ENCODE peak calls at places on chromosomes 6 and 20, in four cellular contexts. D is cardiac muscle cell, R is AG04449, E is endodermal cell. Z is an unnamed sample.

GRCh38 chr6:7152467-7152866 is 44.7 kb downstream of the RREB1 start:
- DNase-seq in D (no peak), E (peak; percentile 48), R (no peak), Z (no peak)

GRCh38 chr20:23613676-23614075 is 8.0 kb upstream of the CST9 start:
- DNase-seq in D (peak; percentile 53), E (no peak), R (no peak), Z (no peak)

GRCh38 chr6:87099472-87099871 is 4.6 kb upstream of the CGA start:
- DNase-seq in E (no peak), R (no peak), D (no peak), Z (no peak)

GRCh38 chr20:62617711-62618483 is 24.4 kb upstream of the SLCO4A1 start:
- DNase-seq in E (no peak), R (no peak), D (no peak), Z (no peak)

GRCh38 chr20:61440548-61441055 is 188.5 kb downstream of the CDH4 start:
- DNase-seq in R (no peak), E (peak; percentile 67), D (no peak), Z (no peak)

GRCh38 chr20:57787151-57787968 is 77.5 kb upstream of the PMEPA1 start:
- DNase-seq in D (no peak), E (peak; percentile 31), R (no peak), Z (no peak)

GRCh38 chr6:50007821-50008220 is 14.0 kb downstream of the DEFB110 start:
- DNase-seq in D (no peak), E (no peak), R (no peak), Z (peak; percentile 2)

GRCh38 chr6:45653117-45653883 is 275.6 kb upstream of the SUPT3H start:
- DNase-seq in R (no peak), D (no peak), E (no peak), Z (no peak)

GRCh38 chr6:144630857-144631256 is 345.7 kb downstream of the UTRN start:
- DNase-seq in R (no peak), D (no peak), E (no peak), Z (no peak)

GRCh38 chr20:47543006-47543431 is 41.3 kb downstream of the NCOA3 start:
- DNase-seq in R (no peak), E (no peak), D (peak; percentile 11), Z (no peak)

GRCh38 chr6:98657764-98658163 is 176.6 kb upstream of the POU3F2 start:
- DNase-seq in R (no peak), D (peak; percentile 42), E (peak; percentile 81), Z (peak; percentile 69)

GRCh38 chr6:4336084-4336483 is 200.7 kb upstream of the ECI2 start:
- DNase-seq in E (no peak), D (no peak), R (no peak), Z (no peak)

GRCh38 chr6:27651371-27651732 is 178.4 kb upstream of the ZNF184 start:
- DNase-seq in E (peak; percentile 82), D (no peak), R (no peak), Z (no peak)

DNA sequence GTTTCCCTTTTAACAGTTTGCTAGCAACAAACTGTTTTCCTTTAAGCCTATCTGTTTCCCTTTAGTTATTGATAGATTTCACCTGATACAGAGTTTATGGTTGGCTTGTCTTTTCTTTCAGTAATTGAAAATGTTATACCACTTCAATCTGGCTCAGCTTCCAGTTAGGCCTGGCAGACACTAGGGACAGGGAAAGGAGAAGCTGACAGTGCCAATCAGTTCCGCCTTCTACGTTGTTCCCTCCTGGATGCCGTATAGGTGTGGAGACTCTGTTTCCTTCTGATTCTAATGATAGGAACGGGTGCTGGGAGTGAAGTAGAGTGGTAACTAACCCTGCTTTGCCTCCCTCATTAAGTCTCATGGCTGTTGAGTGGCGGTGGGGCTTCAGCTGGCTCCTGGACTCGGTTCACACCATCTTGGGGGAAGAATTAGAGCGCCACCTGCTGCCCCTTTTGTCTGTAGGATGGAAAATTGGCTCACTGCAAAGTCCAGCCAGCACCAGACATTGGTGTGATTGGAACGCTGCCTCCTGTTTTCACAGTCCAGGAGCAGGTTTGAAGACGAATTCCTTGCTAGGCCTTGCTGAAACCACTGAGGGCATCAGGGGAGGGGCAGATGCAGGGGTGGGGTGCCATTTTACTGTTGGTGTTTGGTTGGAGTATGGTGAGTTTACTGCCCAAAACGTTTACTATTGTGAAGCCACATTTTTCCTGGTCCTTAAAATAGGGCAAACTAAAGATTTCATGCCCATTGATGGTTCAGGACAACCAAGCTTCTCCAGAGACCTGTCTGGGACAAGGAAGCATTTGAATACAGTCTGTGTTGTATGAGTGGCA is 1729.5 kb downstream of the GRIK2 start:
- DNase-seq in D (peak; percentile 29), R (no peak), E (peak; percentile 94), Z (peak; percentile 27)
- TF ChIP-seq CTCF in D (peak; percentile 17), R (peak; percentile 17), E (peak; percentile 86), Z (peak; percentile 64)

DNA sequence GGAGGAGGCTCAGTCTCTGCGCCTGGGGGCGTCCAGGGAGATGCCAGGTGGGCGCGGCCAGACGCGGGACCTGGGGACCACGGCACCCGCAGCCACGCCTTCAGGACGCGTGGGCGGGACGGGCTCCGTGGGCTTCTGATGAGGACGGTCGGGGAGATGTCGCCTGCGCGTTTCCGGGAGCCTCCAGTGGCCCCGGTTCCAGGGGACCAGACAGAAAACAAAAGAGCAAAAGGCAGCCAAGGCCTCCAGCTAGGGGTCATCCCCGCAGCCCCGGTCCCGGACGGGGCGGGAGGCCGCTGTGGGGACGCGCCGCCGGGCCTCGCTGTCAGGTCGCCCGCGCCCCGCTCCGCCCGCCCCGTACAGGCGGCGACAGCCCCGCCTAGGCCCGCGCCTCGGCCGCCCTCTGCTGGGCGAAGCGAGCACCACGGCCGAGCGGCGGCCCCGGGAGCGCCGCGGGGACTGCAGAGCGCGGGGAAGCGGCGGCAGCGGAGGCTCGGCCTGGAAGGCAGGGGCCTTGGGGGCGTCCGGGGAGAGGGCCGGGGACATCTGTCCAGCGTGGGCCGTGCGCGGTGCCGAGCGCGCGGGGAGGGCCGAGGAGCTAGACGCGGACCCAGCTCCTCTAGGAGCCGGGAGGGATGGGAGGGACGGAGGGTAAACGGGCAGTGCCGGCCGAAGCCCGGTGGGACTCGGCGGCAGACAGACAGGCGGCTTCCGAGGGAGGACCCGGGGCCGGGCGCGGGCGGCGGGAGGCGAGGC is 48.7 kb downstream of the TMEM242 start:
- DNase-seq in R (no peak), D (peak; percentile 79), E (peak; percentile 91), Z (peak; percentile 12)
- TF ChIP-seq CTCF in R (peak; percentile 58), D (peak; percentile 34), E (peak; percentile 88), Z (peak; percentile 44)

GRCh38 chr6:35757461-35758123 is 18.8 kb upstream of the CLPSL2 start:
- DNase-seq in D (peak; percentile 63), R (no peak), E (peak; percentile 86), Z (peak; percentile 11)
- TF ChIP-seq CTCF in D (peak; percentile 63), R (peak; percentile 31), E (peak; percentile 79), Z (peak; percentile 57)

DNA sequence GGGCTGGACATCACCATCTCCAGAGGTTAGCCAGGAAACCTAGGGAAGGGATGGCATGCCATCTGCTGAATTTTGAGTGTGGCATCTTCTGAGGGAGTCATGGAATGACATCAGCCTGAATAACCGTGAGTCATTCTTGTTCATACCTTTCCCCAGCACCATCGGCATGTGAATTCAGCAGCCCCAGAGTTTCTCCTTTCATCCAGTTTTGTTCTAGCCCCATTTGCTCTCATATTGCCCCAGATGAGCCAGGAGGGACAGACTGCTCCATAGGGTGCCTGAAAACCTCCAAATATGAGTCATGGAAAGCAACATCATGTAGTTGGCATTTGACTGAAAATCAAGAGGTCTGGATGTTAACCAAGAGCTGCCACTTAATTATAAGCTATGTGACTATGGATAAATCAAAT is 219.2 kb upstream of the SGK1 start:
- DNase-seq in E (no peak), D (peak; percentile 38), R (peak; percentile 92), Z (peak; percentile 63)
- TF ChIP-seq CTCF in E (no peak), D (no peak), R (peak; percentile 2), Z (no peak)

DNA sequence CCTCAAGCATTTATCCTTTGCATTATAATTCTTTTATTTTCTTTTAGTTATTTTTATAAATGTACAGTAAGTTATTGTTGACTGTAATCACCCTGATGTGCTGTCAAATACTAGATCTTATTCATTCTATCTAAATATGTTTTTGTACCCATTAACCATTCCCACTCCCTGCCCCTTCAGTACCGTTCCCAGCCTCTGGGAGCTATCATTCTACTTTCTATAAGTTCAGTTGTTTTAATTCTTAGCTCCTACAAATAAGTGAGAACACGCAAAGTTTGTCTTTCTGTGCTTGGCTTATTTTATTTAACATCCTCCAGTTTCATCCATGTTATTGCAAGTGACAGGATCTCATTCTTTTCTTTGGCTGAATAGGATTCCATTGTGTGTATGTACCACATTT is 12.5 kb upstream of the ERVFRD-1 start:
- DNase-seq in E (no peak), D (no peak), R (no peak), Z (no peak)
- TF ChIP-seq CTCF in E (peak; percentile 58), D (peak; percentile 4), R (no peak), Z (peak; percentile 29)

DNA sequence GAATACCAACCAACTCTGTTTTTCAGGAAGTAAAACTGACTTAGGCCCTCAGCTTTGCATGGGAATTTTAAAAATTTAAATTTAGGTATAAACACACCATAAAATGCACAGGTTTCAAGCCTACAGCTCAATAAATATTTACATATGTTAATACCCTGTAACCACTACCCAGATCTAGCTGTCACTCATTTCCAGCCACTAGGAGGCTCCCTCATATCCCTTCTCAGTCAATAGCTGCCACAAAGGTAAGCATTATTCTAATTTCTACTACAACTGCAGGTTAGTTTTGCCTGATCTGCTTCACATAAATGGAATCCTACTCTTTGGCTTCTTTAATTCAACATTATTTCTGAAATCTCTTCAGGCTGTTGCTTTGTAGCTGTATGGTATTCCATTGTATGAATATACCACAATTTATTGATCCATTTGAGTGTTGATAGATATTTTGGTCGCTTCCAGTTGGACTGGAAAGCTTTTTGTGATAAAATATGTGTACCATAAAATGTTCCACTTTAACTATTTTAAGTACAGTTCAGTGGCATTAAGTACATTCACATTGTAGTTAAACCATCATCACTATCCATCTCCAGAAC is 32.5 kb upstream of the MEI4 start:
- DNase-seq in D (no peak), E (peak; percentile 76), R (no peak), Z (no peak)
- TF ChIP-seq CTCF in D (peak; percentile 22), E (peak; percentile 86), R (no peak), Z (peak; percentile 55)

GRCh38 chr20:52004720-52005119 is 186.9 kb downstream of the ZFP64 start:
- DNase-seq in R (no peak), D (peak; percentile 88), E (no peak), Z (no peak)

GRCh38 chr20:52003415-52003814 is 188.2 kb downstream of the ZFP64 start:
- DNase-seq in R (no peak), D (no peak), E (no peak), Z (no peak)

GRCh38 chr20:52003976-52004375 is 187.6 kb downstream of the ZFP64 start:
- DNase-seq in R (no peak), D (no peak), E (no peak), Z (no peak)

GRCh38 chr20:52001999-52002666 is 189.4 kb downstream of the ZFP64 start:
- DNase-seq in D (peak; percentile 27), E (no peak), R (no peak), Z (no peak)
- TF ChIP-seq CTCF in D (no peak), E (peak; percentile 60), R (no peak), Z (peak; percentile 39)

DNA sequence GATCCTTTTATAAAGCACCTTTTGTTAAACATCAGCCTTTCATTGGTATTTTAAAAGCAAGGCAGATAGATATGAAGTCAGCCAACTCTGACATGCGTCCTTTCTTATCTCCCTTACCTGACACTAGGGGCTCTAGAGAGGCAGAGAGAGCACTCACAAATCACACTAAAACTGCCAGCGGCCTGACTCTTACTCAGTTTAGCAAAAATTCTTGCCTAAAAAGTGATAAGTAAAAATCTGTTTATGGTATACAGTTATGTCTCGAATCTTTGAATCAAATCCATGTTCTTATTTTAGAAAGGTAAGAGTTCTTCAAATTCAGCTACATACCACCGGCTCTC is 10.4 kb upstream of the TDRD6 start:
- DNase-seq in D (no peak), E (no peak), R (no peak), Z (no peak)
- TF ChIP-seq CTCF in D (no peak), E (peak; percentile 80), R (no peak), Z (peak; percentile 46)